ENCODE peak calls at places on chromosomes 6 and 20, in seven cellular contexts. A is AG09309, F is foreskin fibroblast, M is psoas muscle, X is brain microvascular endothelial cell, S is GM06990, Z is GM12865. E is an unnamed sample.

GRCh38 chr6:20606831-20607230 is 72.6 kb downstream of the CDKAL1 start:
- DNase-seq in M (no peak), S (no peak), F (no peak), A (no peak), X (no peak), Z (no peak), E (no peak)

GRCh38 chr6:168238159-168238887 is 81.3 kb downstream of the DACT2 start:
- DNase-seq in Z (no peak), F (no peak), A (peak), X (no peak), M (no peak), S (no peak), E (no peak)

GRCh38 chr20:7843613-7844012 is 96.6 kb downstream of the HAO1 start:
- DNase-seq in F (peak), A (peak), Z (no peak), S (no peak), M (peak), X (no peak), E (peak)

GRCh38 chr6:12324741-12325140 is 34.6 kb downstream of the EDN1 start:
- DNase-seq in X (no peak), A (no peak), Z (no peak), S (no peak), F (no peak), M (no peak), E (no peak)

GRCh38 chr6:138109042-138109997 is 2.1 kb upstream of the PERP start:
- DNase-seq in F (peak), A (peak), Z (peak), S (peak), X (peak), M (peak), E (peak)

GRCh38 chr6:6905961-6906518 is 201.7 kb upstream of the RREB1 start:
- DNase-seq in A (no peak), M (no peak), S (no peak), F (no peak), Z (no peak), X (no peak), E (no peak)

GRCh38 chr6:27605401-27606342 is 132.8 kb upstream of the ZNF184 start:
- DNase-seq in A (no peak), Z (peak), S (no peak), X (peak), M (no peak), F (peak), E (no peak)

GRCh38 chr6:157787080-157787479 is 36.0 kb upstream of the SNX9 start:
- DNase-seq in S (no peak), A (no peak), F (no peak), X (no peak), M (no peak), Z (no peak), E (no peak)

GRCh38 chr6:70667256-70667710 is 400 bp upstream of the SMAP1 start:
- DNase-seq in M (no peak), S (no peak), Z (no peak), X (no peak), F (no peak), A (no peak), E (no peak)

GRCh38 chr20:16228722-16229121 is 344.5 kb downstream of the KIF16B start:
- DNase-seq in A (no peak), Z (no peak), X (no peak), M (no peak), F (no peak), S (no peak), E (no peak)

GRCh38 chr20:63317061-63317460 is 24.1 kb downstream of the COL20A1 start:
- DNase-seq in S (no peak), X (no peak), Z (no peak), A (no peak), M (no peak), F (no peak), E (no peak)

GRCh38 chr6:138465007-138465645 is 34.2 kb downstream of the NHSL1 start:
- DNase-seq in Z (no peak), A (peak), M (no peak), S (no peak), F (peak), X (peak), E (no peak)

GRCh38 chr6:138250513-138251247 is 32.4 kb upstream of the PBOV1 start:
- DNase-seq in S (no peak), F (peak), Z (no peak), M (no peak), A (peak), X (no peak), E (peak)

GRCh38 chr6:168890306-168890995 is 363.2 kb downstream of the THBS2 start:
- DNase-seq in X (no peak), A (no peak), Z (no peak), F (no peak), S (no peak), M (no peak), E (no peak)

GRCh38 chr6:2949121-2949520 is 22.2 kb downstream of the SERPINB6 start:
- DNase-seq in M (no peak), S (no peak), Z (no peak), A (no peak), X (no peak), F (no peak), E (no peak)

GRCh38 chr6:166722779-166723178 is 95.7 kb upstream of the RPS6KA2 start:
- DNase-seq in Z (no peak), A (no peak), M (no peak), S (no peak), F (no peak), X (no peak), E (no peak)

GRCh38 chr6:106746660-106747059 is 117.3 kb downstream of the QRSL1 start:
- DNase-seq in S (no peak), F (peak), M (no peak), X (peak), Z (no peak), A (peak), E (no peak)

GRCh38 chr6:27452496-27452897 is 20.4 kb downstream of the ZNF184 start:
- DNase-seq in Z (no peak), M (no peak), X (peak), F (no peak), A (no peak), S (no peak), E (no peak)

GRCh38 chr6:156189195-156189594 is 588.0 kb upstream of the ARID1B start:
- DNase-seq in S (no peak), A (no peak), Z (no peak), M (no peak), F (no peak), X (no peak), E (no peak)

GRCh38 chr6:14452567-14453527 is 335.3 kb downstream of the CD83 start:
- DNase-seq in Z (no peak), X (no peak), M (no peak), F (no peak), A (no peak), S (no peak), E (no peak)

GRCh38 chr6:2765896-2766766 is 938 bp downstream of the WRNIP1 start:
- DNase-seq in X (no peak), F (peak), M (peak), A (no peak), S (peak), Z (peak), E (peak)

GRCh38 chr6:74598473-74599393 is 607.1 kb downstream of the COL12A1 start:
- DNase-seq in X (no peak), A (peak), M (no peak), Z (peak), S (peak), F (peak), E (no peak)

GRCh38 chr20:15739056-15739455 is 834.2 kb downstream of the KIF16B start:
- DNase-seq in Z (no peak), X (no peak), F (peak), S (no peak), M (no peak), A (no peak), E (no peak)

DNA sequence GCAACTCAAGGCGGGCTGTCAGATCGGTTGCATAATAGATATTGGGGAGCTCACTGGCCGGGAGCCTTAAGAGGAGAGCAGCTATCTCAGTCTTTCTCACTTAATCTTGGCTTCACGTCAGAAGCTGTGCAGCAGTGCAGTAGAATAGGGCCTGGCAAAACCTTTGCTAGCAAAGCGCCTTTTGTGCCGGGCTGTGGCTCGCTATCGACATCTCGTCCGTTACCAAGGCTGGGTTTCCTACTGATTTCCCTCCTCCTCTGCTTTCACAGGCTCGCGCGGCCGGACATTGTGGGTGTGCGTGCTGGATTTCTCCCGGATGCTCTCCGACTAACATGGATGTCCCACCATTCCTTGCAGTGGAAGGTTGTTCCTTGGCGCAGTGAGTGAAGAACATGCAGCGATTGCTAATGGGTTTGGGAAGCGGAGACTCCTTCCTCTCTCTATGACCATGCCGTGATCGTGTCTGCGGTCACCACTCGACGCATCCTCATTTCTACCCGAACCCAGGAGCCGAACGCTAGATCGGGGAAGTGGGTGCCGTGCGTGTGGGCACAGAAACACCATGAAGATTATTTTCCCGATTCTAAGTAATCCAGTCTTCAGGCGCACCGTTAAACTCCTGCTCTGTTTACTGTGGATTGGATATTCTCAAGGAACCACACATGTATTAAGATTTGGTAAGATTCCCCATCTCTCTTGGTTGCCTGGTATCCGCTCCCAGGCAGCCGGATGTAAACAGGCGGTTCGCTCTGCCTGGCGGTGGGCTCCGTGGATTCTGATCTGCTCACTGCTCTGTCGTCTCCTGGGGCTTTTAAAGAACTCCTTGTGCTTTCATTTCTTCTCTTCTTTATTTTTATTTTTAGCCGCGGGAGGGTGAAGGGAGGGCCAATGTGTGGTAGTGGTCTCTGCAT is 5.5 kb downstream of the GRIK2 start:
- DNase-seq in M (no peak), Z (no peak), X (no peak), A (no peak), S (no peak), F (no peak), E (no peak)
- TF ChIP-seq CTCF in M (no peak), Z (no peak), X (no peak), A (no peak), S (no peak), F (no peak), E (no peak)

GRCh38 chr6:63799313-63799712 is 163.7 kb downstream of the PHF3 start:
- DNase-seq in S (no peak), F (no peak), A (no peak), X (no peak), M (no peak), Z (no peak), E (no peak)

GRCh38 chr6:63802606-63803206 is 167.1 kb downstream of the PHF3 start:
- DNase-seq in S (no peak), X (peak), F (peak), A (no peak), Z (peak), M (no peak), E (no peak)

GRCh38 chr6:63795006-63795405 is 159.4 kb downstream of the PHF3 start:
- DNase-seq in A (no peak), X (no peak), Z (no peak), M (no peak), F (peak), S (no peak), E (no peak)

GRCh38 chr6:63799813-63800212 is 164.2 kb downstream of the PHF3 start:
- DNase-seq in Z (no peak), X (no peak), A (no peak), S (no peak), F (no peak), M (no peak), E (no peak)

GRCh38 chr6:63798378-63798777 is 162.8 kb downstream of the PHF3 start:
- DNase-seq in Z (no peak), A (no peak), S (no peak), M (no peak), X (no peak), F (peak), E (no peak)
- TF ChIP-seq CTCF in Z (no peak), A (no peak), S (no peak), M (no peak), X (no peak), F (no peak), E (no peak)

DNA sequence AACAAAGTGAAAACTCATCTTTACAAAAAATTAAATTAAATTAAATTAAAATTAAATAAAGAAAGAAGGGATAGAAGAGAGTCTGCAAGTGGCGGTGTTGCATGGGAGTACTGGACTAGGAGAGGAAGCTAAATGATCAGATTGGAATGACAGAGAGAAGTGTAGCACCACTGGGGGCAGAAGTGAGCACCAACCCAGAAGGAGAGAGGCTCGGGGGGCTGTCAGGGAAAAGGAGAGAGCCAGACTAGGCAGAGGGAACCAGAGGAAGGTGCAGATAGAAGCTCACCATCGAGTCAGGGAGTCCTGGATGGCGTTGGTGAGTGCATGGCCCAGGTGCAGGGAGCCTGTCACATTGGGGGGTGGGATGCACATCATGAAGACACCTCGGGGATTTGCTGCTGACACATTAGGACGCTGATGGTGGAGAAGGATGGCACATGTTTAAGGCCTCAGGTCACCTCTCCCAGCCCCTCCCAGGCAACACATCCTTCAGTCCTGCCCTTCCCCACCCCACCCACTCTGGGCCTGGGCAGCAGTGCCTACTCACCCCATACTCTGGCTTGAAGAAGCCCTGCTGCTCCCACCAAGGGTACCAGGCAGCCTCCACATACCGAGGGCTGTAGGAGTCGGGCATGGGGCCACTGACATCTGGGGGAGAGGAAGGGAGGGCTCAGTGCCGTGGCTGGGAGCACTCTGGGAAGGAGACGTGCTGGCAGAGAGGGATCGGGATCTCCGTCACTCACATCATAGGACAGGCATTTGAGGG is 4.0 kb downstream of the VARS1 start:
- DNase-seq in A (no peak), X (peak), M (no peak), Z (peak), S (no peak), F (peak), E (peak)
- TF ChIP-seq CTCF in A (peak), X (peak), M (peak), Z (peak), S (peak), F (peak), E (peak)

DNA sequence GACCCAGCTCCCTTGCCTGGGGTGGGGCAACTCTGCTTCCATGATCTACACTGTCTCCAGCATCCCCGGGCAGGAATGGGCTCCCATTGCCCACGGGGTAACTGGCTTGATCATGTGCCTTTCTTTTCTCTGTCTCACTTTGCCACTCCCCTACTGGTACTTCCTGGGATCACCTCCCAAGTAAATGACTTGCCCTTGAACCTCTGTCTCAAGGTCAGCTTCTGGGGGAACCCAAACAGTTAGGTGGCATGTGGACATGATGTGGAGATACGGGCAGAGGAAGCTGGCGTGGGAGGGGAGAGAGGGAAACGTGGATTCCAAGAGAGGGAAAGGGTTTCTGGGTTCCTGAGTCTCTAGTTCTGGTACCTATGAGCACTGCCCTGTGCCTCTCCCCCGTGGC is 63.8 kb upstream of the RALY start:
- DNase-seq in Z (no peak), A (no peak), F (no peak), M (no peak), X (no peak), S (no peak), E (no peak)
- TF ChIP-seq CTCF in Z (no peak), A (no peak), F (no peak), M (no peak), X (no peak), S (no peak), E (no peak)

DNA sequence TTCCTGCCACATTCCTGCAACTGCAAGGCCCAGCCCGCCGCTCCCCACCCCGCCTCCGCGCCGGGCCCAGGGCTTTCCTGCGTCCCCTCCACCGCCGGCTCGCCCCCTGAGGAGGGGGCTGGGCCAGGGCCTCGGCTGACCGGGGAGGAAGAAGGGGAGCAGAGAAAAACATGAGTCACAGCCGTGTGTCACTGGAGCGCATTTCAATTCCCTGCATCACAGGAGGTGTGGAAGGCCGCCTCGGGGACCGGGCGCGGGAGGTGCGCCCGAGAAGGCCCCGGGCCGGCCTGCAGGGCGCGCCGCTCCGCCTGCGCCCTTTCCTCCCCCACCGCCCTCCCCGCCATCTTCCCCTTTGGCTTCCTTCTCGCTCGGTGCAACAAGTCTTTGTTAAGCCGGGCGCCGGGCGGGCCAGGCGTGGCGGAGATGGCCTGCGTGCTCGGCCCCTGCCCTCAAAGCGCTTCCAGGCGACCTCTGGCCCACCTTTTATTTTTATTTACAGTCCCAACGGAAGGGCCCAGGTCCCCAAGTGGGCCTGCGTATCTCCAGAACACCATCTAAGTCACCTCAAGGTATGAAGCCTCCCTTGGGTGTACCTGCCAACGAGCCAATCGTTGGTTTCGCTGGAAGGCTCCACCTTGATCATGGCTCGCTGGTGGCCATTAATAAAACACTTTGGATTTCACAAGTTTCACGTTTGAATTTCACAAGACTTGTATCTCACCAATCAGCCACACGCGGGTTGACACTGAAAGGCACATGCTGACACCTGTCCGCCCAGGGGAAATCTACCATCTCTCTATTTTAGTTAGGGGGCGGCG is 859 bp upstream of the HMGA1 start:
- DNase-seq in F (peak), X (peak), M (peak), S (peak), A (no peak), Z (peak), E (peak)
- TF ChIP-seq CTCF in F (no peak), X (peak), M (no peak), S (no peak), A (no peak), Z (peak), E (peak)

E was measured in uterus.